ENCODE peak calls at places on chromosomes 1 and 21, in nine cellular contexts. S is GM23338, R is breast epithelium, P is HL-60, A is prostate gland, K is stomach, Q is HepG2, M is suprapubic skin, L is spleen. U is an unnamed sample.

GRCh38 chr1:30877205-30877912 is 31.2 kb downstream of the SDC3 start:
- DNase-seq in S (peak), R (no peak), P (peak), A (peak), K (peak), Q (no peak), M (no peak), L (no peak), U (peak)

GRCh38 chr1:10838541-10838940 is 42.1 kb upstream of the CASZ1 start:
- DNase-seq in S (peak), R (no peak), P (no peak), A (no peak), K (no peak), Q (no peak), M (no peak), L (no peak), U (no peak)

GRCh38 chr1:24705260-24706073 is 39.8 kb upstream of the CLIC4 start:
- DNase-seq in S (peak), R (peak), P (no peak), A (peak), K (peak), Q (peak), M (peak), L (peak), U (peak)

GRCh38 chr21:17513214-17514123 is 626 bp downstream of the CXADR start:
- DNase-seq in S (peak), R (no peak), P (no peak), A (peak), K (peak), Q (peak), M (no peak), L (peak), U (no peak)

GRCh38 chr1:91537281-91538069 is 36.8 kb downstream of the CDC7 start:
- DNase-seq in S (no peak), R (no peak), P (no peak), A (no peak), K (no peak), Q (no peak), M (no peak), L (no peak), U (peak)

GRCh38 chr1:31891280-31891679 is 46.9 kb downstream of the PTP4A2 start:
- DNase-seq in S (no peak), R (no peak), P (peak), A (no peak), K (no peak), Q (no peak), M (no peak), L (no peak), U (no peak)

GRCh38 chr1:77039739-77040138 is 172.5 kb downstream of the ST6GALNAC5 start:
- DNase-seq in S (no peak), R (no peak), P (no peak), A (no peak), K (no peak), Q (no peak), M (no peak), L (no peak), U (peak)

GRCh38 chr1:231421616-231421970 is 494 bp downstream of the EGLN1 start:
- DNase-seq in S (no peak), R (no peak), P (peak), A (peak), K (peak), Q (no peak), M (no peak), L (no peak), U (peak)

GRCh38 chr1:239260779-239261286 is 125.5 kb upstream of the CHRM3 start:
- DNase-seq in S (no peak), R (no peak), P (no peak), A (no peak), K (no peak), Q (no peak), M (no peak), L (no peak), U (no peak)

GRCh38 chr1:202186327-202186726 is 7.3 kb upstream of the LGR6 start:
- DNase-seq in S (no peak), R (no peak), P (no peak), A (no peak), K (no peak), Q (no peak), M (no peak), L (peak), U (no peak)

GRCh38 chr21:29367335-29367734 is 68.6 kb downstream of the BACH1 start:
- DNase-seq in S (no peak), R (no peak), P (no peak), A (no peak), K (no peak), Q (no peak), M (no peak), L (no peak), U (no peak)

GRCh38 chr1:6465461-6466005 is 440 bp downstream of the TNFRSF25 start:
- DNase-seq in S (no peak), R (no peak), P (no peak), A (no peak), K (no peak), Q (no peak), M (no peak), L (no peak), U (no peak)

GRCh38 chr1:5724847-5725246 is 267.4 kb downstream of the NPHP4 start:
- DNase-seq in S (no peak), R (no peak), P (no peak), A (no peak), K (no peak), Q (no peak), M (peak), L (peak), U (peak)

GRCh38 chr1:180235077-180235501 is 5.0 kb downstream of the LHX4 start:
- DNase-seq in S (peak), R (no peak), P (no peak), A (no peak), K (no peak), Q (no peak), M (peak), L (no peak), U (peak)

GRCh38 chr21:44010429-44010828 is 1.7 kb upstream of the TRAPPC10 start:
- DNase-seq in S (peak), R (no peak), P (peak), A (no peak), K (no peak), Q (peak), M (peak), L (no peak), U (no peak)

GRCh38 chr1:156388814-156389137 is 19.8 kb downstream of the RHBG start:
- DNase-seq in S (no peak), R (no peak), P (no peak), A (no peak), K (no peak), Q (no peak), M (no peak), L (no peak), U (no peak)

GRCh38 chr1:185561629-185562028 is 172.6 kb upstream of the HMCN1 start:
- DNase-seq in S (no peak), R (no peak), P (no peak), A (no peak), K (no peak), Q (no peak), M (no peak), L (no peak), U (no peak)

GRCh38 chr1:12595839-12596821 is 21.9 kb downstream of the DHRS3 start:
- DNase-seq in S (peak), R (peak), P (peak), A (peak), K (peak), Q (no peak), M (peak), L (peak), U (peak)
- TF ChIP-seq CTCF in S (no peak), R (no peak), P (no peak), A (no peak), K (no peak), Q (no peak), M (no peak), L (no peak), U (no peak)

DNA sequence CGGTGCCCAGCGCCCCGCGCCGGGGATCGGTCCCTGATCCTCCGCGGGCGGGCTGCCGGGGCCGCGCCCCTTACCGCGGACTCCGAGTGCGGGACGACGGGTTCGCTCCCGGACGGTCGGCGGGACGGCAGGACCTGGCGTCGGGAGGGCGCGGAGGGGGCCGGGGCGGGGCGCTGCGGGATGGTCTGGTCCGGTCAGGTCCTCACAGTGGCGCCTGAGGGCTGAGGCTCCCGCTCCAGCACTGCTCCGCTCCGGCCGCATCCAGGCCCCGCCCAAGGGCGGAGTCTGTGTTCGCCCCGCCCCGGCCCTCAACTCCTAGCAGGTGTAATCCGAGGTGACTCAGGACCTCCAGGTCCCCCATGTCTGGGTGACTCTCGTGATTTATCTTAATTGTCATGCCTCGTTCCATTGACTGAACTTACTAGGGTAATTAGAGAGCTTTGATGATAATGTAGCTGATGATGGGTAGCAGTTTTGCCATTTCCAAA is at the start of gene RAB3B:
- DNase-seq in S (peak), R (peak), P (peak), A (peak), K (peak), Q (peak), M (peak), L (peak), U (no peak)
- TF ChIP-seq POLR2AphosphoS5 in S (peak), R (no peak), P (no peak), A (peak), K (no peak), Q (no peak), M (no peak), L (no peak), U (no peak)

GRCh38 chr1:211752317-211752716 is 76.9 kb upstream of the NEK2 start:
- DNase-seq in S (no peak), R (no peak), P (no peak), A (no peak), K (no peak), Q (no peak), M (no peak), L (no peak), U (no peak)
- H3K27ac ChIP-seq in S (no peak), R (no peak), P (no peak), A (no peak), K (no peak), Q (no peak), M (no peak), L (no peak), U (no peak)

DNA sequence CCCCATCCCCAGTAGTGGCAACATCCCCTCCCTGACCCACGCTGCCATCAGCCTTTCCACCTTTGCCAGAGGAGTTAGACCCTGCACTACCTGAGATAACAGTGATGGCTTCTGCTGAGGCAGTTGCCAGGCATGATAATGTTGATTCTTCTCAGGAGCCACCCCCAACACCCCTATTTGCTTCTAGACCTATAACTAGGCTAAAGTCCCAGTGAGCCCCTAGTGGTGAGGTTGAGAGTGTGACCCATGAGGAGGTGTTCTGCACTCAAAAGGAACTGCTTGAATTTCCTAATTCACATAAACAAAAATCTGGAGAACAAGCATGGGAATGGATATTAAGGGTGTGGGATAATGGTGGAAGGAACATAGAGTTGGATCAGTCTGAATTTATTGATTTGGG is 159.6 kb upstream of the COL11A1 start:
- DNase-seq in S (peak), R (no peak), P (no peak), A (no peak), K (no peak), Q (no peak), M (no peak), L (no peak), U (no peak)
- TF ChIP-seq CTCF in S (peak), R (no peak), P (peak), A (no peak), K (no peak), Q (no peak), M (no peak), L (no peak), U (no peak)

GRCh38 chr1:109910123-109910962 is at the start of gene CSF1:
- DNase-seq in S (peak), R (peak), P (no peak), A (peak), K (peak), Q (no peak), M (peak), L (peak), U (peak)

GRCh38 chr1:109910963-109911798 is 532 bp downstream of the CSF1 start:
- DNase-seq in S (peak), R (no peak), P (no peak), A (no peak), K (no peak), Q (no peak), M (no peak), L (peak), U (no peak)

GRCh38 chr1:109912873-109913272 is 2.2 kb downstream of the CSF1 start:
- DNase-seq in S (no peak), R (no peak), P (no peak), A (no peak), K (no peak), Q (no peak), M (no peak), L (no peak), U (no peak)

GRCh38 chr1:109913360-109913879 is 2.8 kb downstream of the CSF1 start:
- DNase-seq in S (no peak), R (no peak), P (no peak), A (no peak), K (no peak), Q (no peak), M (no peak), L (no peak), U (no peak)

GRCh38 chr1:109912214-109912861 is 1.7 kb downstream of the CSF1 start:
- DNase-seq in S (no peak), R (no peak), P (no peak), A (no peak), K (no peak), Q (no peak), M (no peak), L (no peak), U (no peak)
- TF ChIP-seq POLR2AphosphoS5 in S (no peak), R (no peak), P (no peak), A (no peak), K (no peak), Q (no peak), M (no peak), L (no peak), U (no peak)

DNA sequence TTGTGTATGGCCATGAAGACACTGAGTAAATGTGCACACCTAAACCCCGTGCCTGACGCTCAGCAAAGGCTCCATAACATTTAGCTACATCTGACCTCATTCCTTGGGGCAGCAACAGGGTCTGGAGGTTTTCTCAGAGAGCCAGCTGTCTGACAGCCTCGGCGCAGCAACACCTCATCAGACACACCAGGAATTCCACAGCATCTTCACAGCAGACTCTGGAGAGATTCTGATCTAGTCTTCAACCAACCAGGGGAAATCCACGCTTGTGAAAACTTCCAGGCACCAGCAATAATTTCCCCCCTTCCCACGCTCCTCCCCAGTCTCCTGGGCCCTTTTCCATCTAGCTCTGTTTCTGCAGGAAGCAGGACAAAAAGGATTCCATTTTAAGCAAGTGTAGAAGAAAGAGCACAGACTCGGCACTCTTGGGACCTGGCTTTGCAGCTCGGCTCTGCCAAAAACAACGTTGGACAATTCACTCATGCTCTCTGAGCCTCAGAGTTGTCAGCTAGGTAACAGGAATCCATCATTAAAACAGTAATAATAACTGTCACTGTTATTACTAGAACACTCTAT is 44.3 kb upstream of the CAPZB start:
- DNase-seq in S (no peak), R (no peak), P (no peak), A (no peak), K (no peak), Q (no peak), M (no peak), L (no peak), U (no peak)
- H3K27ac ChIP-seq in S (no peak), R (no peak), P (no peak), A (no peak), K (peak), Q (no peak), M (no peak), L (no peak), U (peak)

GRCh38 chr1:85048296-85049064 is at the start of gene MCOLN3:
- DNase-seq in S (peak), R (no peak), P (no peak), A (peak), K (peak), Q (no peak), M (peak), L (peak), U (peak)
- TF ChIP-seq CTCF in S (no peak), R (no peak), P (no peak), A (no peak), K (no peak), Q (no peak), M (no peak), L (no peak), U (no peak)

GRCh38 chr1:55474168-55474786 is 259.1 kb upstream of the USP24 start:
- DNase-seq in S (no peak), R (no peak), P (peak), A (no peak), K (no peak), Q (no peak), M (no peak), L (no peak), U (no peak)

GRCh38 chr1:55468438-55468837 is 253.3 kb upstream of the USP24 start:
- DNase-seq in S (no peak), R (no peak), P (no peak), A (no peak), K (no peak), Q (no peak), M (no peak), L (no peak), U (no peak)

GRCh38 chr1:55472784-55473183 is 257.6 kb upstream of the USP24 start:
- DNase-seq in S (no peak), R (no peak), P (no peak), A (no peak), K (no peak), Q (no peak), M (no peak), L (no peak), U (no peak)

GRCh38 chr1:55476445-55477015 is 261.4 kb upstream of the USP24 start:
- DNase-seq in S (no peak), R (no peak), P (no peak), A (no peak), K (no peak), Q (no peak), M (no peak), L (no peak), U (no peak)

DNA sequence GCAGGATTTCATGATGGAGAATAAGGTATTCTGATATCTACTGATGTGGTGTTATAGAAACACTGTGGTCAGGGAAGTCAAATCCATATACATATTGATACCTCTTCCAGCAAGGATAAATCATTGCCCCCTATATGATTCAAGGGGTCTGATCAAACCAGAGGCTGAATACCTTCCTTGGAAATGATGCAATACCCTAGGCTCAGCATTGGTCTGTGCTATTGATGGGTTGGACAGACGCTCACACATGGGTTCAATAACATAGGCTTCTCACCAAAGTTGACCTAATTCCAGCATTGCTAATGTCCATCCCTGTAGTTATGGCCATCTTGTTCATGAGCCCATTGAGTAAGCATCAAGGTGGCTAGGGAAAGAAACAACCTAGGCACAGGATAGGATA is 257.0 kb upstream of the USP24 start:
- DNase-seq in S (no peak), R (no peak), P (no peak), A (no peak), K (no peak), Q (no peak), M (no peak), L (no peak), U (no peak)
- TF ChIP-seq POLR2AphosphoS5 in S (no peak), R (no peak), P (no peak), A (no peak), K (no peak), Q (no peak), M (no peak), L (no peak), U (no peak)

DNA sequence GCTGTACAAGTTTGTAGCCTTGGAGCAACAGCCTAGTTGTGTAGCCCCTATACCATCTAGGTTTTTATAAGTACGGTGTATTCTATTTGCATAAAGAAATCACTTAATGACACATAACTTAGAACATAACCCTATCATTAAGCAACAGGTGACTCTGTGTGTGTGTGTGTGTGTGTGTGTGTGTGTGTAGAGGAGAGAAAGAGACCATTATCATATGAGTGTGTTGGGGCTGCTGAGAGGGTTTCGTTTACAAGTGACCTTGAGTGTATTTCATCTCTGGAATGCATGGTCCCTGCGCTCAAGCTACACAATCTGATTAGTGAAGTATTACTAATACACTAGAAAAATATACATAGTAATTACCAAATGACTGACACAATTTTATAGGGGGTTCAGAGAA is 115.1 kb downstream of the RABGAP1L start:
- DNase-seq in S (no peak), R (no peak), P (no peak), A (no peak), K (no peak), Q (peak), M (no peak), L (no peak), U (no peak)
- H3K27ac ChIP-seq in S (no peak), R (no peak), P (no peak), A (no peak), K (no peak), Q (no peak), M (no peak), L (no peak), U (no peak)

GRCh38 chr1:46747683-46748288 is 28.9 kb upstream of the EFCAB14 start:
- DNase-seq in S (peak), R (no peak), P (peak), A (peak), K (peak), Q (peak), M (no peak), L (no peak), U (no peak)
- TF ChIP-seq CTCF in S (peak), R (peak), P (no peak), A (peak), K (peak), Q (peak), M (peak), L (no peak), U (peak)